ENCODE peak calls at places on chromosomes 12 and 14, in seven cellular contexts. W is mammary epithelial cell, Z is cardiac muscle cell, G is astrocyte, L is thoracic aorta, R is fibroblast of lung, B is transverse colon. T is an unnamed sample.

GRCh38 chr12:53287741-53288216 is 7.6 kb upstream of the PFDN5 start:
- DNase-seq in W (peak; percentile 43), Z (peak; percentile 68), G (peak; percentile 18), L (no peak), R (peak; percentile 66), B (peak; percentile 79), T (peak; percentile 76)

GRCh38 chr12:71195338-71195896 is 37.6 kb upstream of the TSPAN8 start:
- DNase-seq in W (no peak), Z (no peak), G (no peak), L (no peak), R (no peak), B (no peak), T (peak; percentile 55)

GRCh38 chr14:70601162-70601561 is 707 bp upstream of the MED6 start:
- DNase-seq in W (no peak), Z (peak; percentile 64), G (peak; percentile 60), L (no peak), R (peak; percentile 2), B (no peak), T (no peak)

GRCh38 chr12:60920841-60921495 is 1325.1 kb downstream of the SLC16A7 start:
- DNase-seq in W (peak; percentile 62), Z (no peak), G (no peak), L (no peak), R (peak; percentile 34), B (no peak), T (no peak)

GRCh38 chr14:88993946-88994345 is 169.5 kb downstream of the TTC8 start:
- DNase-seq in W (peak; percentile 76), Z (peak; percentile 77), G (peak; percentile 87), L (no peak), R (no peak), B (no peak), T (no peak)

GRCh38 chr12:31215521-31216232 is 110.3 kb downstream of the SINHCAF start:
- DNase-seq in W (peak; percentile 76), Z (no peak), G (no peak), L (no peak), R (no peak), B (no peak), T (no peak)

GRCh38 chr12:64180951-64181350 is 41.1 kb downstream of the KICS2 start:
- DNase-seq in W (peak; percentile 17), Z (peak; percentile 66), G (peak; percentile 72), L (peak; percentile 19), R (peak; percentile 71), B (no peak), T (no peak)

GRCh38 chr14:91573894-91574837 is 64.1 kb upstream of the PPP4R3A start:
- DNase-seq in W (peak; percentile 61), Z (peak; percentile 48), G (peak; percentile 30), L (peak; percentile 53), R (peak; percentile 13), B (peak; percentile 77), T (peak; percentile 67)

GRCh38 chr14:24954697-24955037 is 95.3 kb downstream of the STXBP6 start:
- DNase-seq in W (no peak), Z (no peak), G (no peak), L (no peak), R (no peak), B (no peak), T (no peak)

GRCh38 chr14:38791862-38792261 is 311.2 kb downstream of the SEC23A start:
- DNase-seq in W (no peak), Z (no peak), G (no peak), L (no peak), R (no peak), B (no peak), T (no peak)

GRCh38 chr12:122871851-122872785 is 23.8 kb downstream of the VPS37B start:
- DNase-seq in W (peak; percentile 70), Z (peak; percentile 73), G (peak; percentile 79), L (no peak), R (peak; percentile 76), B (peak; percentile 82), T (no peak)

GRCh38 chr14:87457727-87458126 is 535.3 kb downstream of the GALC start:
- DNase-seq in W (peak; percentile 13), Z (no peak), G (no peak), L (no peak), R (peak; percentile 8), B (no peak), T (no peak)

GRCh38 chr12:90090929-90091651 is 382.5 kb upstream of the ATP2B1 start:
- DNase-seq in W (peak; percentile 98), Z (peak; percentile 75), G (peak; percentile 97), L (peak; percentile 19), R (peak; percentile 96), B (peak; percentile 78), T (peak; percentile 33)

GRCh38 chr14:103550451-103551337 is 11.8 kb downstream of the BAG5 start:
- DNase-seq in W (no peak), Z (no peak), G (no peak), L (no peak), R (no peak), B (no peak), T (no peak)

GRCh38 chr12:9760699-9761406 is at the start of gene CD69:
- DNase-seq in W (peak; percentile 14), Z (no peak), G (no peak), L (no peak), R (no peak), B (peak; percentile 71), T (no peak)

GRCh38 chr12:9762369-9762768 is 1.7 kb upstream of the CD69 start:
- DNase-seq in W (no peak), Z (no peak), G (no peak), L (no peak), R (no peak), B (no peak), T (no peak)

GRCh38 chr12:9759680-9760592 is 765 bp downstream of the CD69 start:
- DNase-seq in W (no peak), Z (no peak), G (no peak), L (no peak), R (no peak), B (no peak), T (no peak)

GRCh38 chr12:9763025-9763424 is 2.3 kb upstream of the CD69 start:
- DNase-seq in W (no peak), Z (no peak), G (no peak), L (no peak), R (no peak), B (no peak), T (no peak)

GRCh38 chr12:9761407-9761736 is 671 bp upstream of the CD69 start:
- DNase-seq in W (no peak), Z (no peak), G (peak; percentile 12), L (no peak), R (no peak), B (no peak), T (no peak)
- H3K4me1 ChIP-seq in W (no peaks in the 10 kb centered on the region), Z (no peaks in the 10 kb centered on the region), G (no peaks in the 10 kb centered on the region), L (no peaks in the 10 kb centered on the region), R (no peaks in the 10 kb centered on the region), B (no peaks in the 10 kb centered on the region), T (no peaks in the 10 kb centered on the region)

GRCh38 chr14:96297000-96297399 is 41.0 kb downstream of the BDKRB1 start:
- DNase-seq in W (no peak), Z (peak; percentile 30), G (no peak), L (no peak), R (no peak), B (no peak), T (no peak)
- TF ChIP-seq CTCF in W (peak; percentile 51), Z (peak; percentile 49), G (peak; percentile 52), L (peak; percentile 17), R (peak; percentile 40), B (peak; percentile 68), T (peak; percentile 44)

GRCh38 chr12:4193821-4194220 is 79.7 kb upstream of the CCND2 start:
- DNase-seq in W (no peak), Z (no peak), G (no peak), L (no peak), R (no peak), B (no peak), T (no peak)
- H3K4me3 ChIP-seq in W (no peak overlapping the region), Z (no peak overlapping the region), G (no peak overlapping the region), L (no peak overlapping the region), R (no peak overlapping the region), B (no peak overlapping the region), T (no peak overlapping the region)

GRCh38 chr12:26939192-26939832 is 1.0 kb downstream of the FGFR1OP2 start:
- DNase-seq in W (peak; percentile 40), Z (no peak), G (no peak), L (no peak), R (peak; percentile 11), B (no peak), T (no peak)
- H3K4me1 ChIP-seq in W (peaks cover 12% of the 10 kb centered on the region), Z (peaks cover 21% of the 10 kb centered on the region), G (peaks cover 26% of the 10 kb centered on the region), L (peaks cover 61% of the 10 kb centered on the region), R (no peaks in the 10 kb centered on the region), B (peaks cover 32% of the 10 kb centered on the region), T (peaks cover 22% of the 10 kb centered on the region)

GRCh38 chr14:75748340-75748739 is 87.3 kb downstream of the TTLL5 start:
- DNase-seq in W (no peak), Z (peak; percentile 14), G (peak; percentile 27), L (no peak), R (no peak), B (no peak), T (no peak)
- TF ChIP-seq CTCF in W (no peak), Z (no peak), G (no peak), L (no peak), R (no peak), B (no peak), T (no peak)

T was measured in Caco-2.